ENCODE peak calls at places on chromosomes 6 and 20, in five cellular contexts. T, Q, C, P and W are unnamed samples.

GRCh38 chr6:161168281-161168891 is 105.5 kb downstream of the AGPAT4 start:
- DNase-seq in T (no peak), Q (peak; percentile 50), C (no peak), P (no peak), W (peak; percentile 94)

GRCh38 chr20:49704932-49705336 is 8.7 kb downstream of the B4GALT5 start:
- DNase-seq in T (no peak), Q (no peak), C (no peak), P (no peak), W (no peak)

GRCh38 chr6:106163446-106163965 is 77.4 kb downstream of the PRDM1 start:
- DNase-seq in T (peak; percentile 66), Q (no peak), C (no peak), P (peak; percentile 22), W (no peak)

GRCh38 chr20:17928633-17929311 is 39.8 kb downstream of the SNX5 start:
- DNase-seq in T (no peak), Q (peak; percentile 91), C (no peak), P (no peak), W (peak; percentile 57)

GRCh38 chr6:158789115-158789917 is 29.9 kb downstream of the EZR start:
- DNase-seq in T (peak; percentile 30), Q (no peak), C (peak; percentile 89), P (no peak), W (no peak)

GRCh38 chr6:96016781-96017180 is 1.0 kb downstream of the FUT9 start:
- DNase-seq in T (no peak), Q (no peak), C (no peak), P (no peak), W (no peak)

GRCh38 chr6:54697423-54697822 is 149.1 kb upstream of the FAM83B start:
- DNase-seq in T (peak; percentile 14), Q (no peak), C (no peak), P (no peak), W (no peak)

GRCh38 chr20:50645253-50646068 is 45.9 kb downstream of the RIPOR3 start:
- DNase-seq in T (no peak), Q (peak; percentile 87), C (no peak), P (no peak), W (peak; percentile 25)

GRCh38 chr20:41339957-41340326 is 679 bp upstream of the LPIN3 start:
- DNase-seq in T (peak; percentile 75), Q (peak; percentile 86), C (peak; percentile 40), P (peak; percentile 85), W (peak; percentile 78)

GRCh38 chr6:132382630-132383175 is 18.6 kb downstream of the MOXD1 start:
- DNase-seq in T (peak; percentile 56), Q (no peak), C (no peak), P (no peak), W (peak; percentile 65)

GRCh38 chr6:112058243-112058642 is 4.3 kb downstream of the CCN6 start:
- DNase-seq in T (no peak), Q (no peak), C (no peak), P (no peak), W (no peak)

GRCh38 chr20:38842558-38842981 is 37.1 kb downstream of the PPP1R16B start:
- DNase-seq in T (peak; percentile 95), Q (no peak), C (peak; percentile 44), P (peak; percentile 77), W (no peak)

GRCh38 chr6:19446570-19446969 is 390.6 kb upstream of the ID4 start:
- DNase-seq in T (no peak), Q (no peak), C (no peak), P (no peak), W (no peak)

GRCh38 chr6:88561974-88562736 is 396.0 kb upstream of the CNR1 start:
- DNase-seq in T (no peak), Q (no peak), C (no peak), P (no peak), W (no peak)

GRCh38 chr20:41563087-41563486 is 55.1 kb downstream of the CHD6 start:
- DNase-seq in T (no peak), Q (no peak), C (no peak), P (no peak), W (no peak)